ENCODE peak calls at places on chromosomes 11 and 22, in nine cellular contexts. I is right atrium auricular region, U is A549, G is kidney, X is HepG2, O is psoas muscle, P is tibial artery, D is heart left ventricle, J is upper lobe of left lung. C is an unnamed sample.

GRCh38 chr11:63888170-63889086 is 28.5 kb downstream of the RCOR2 start:
- DNase-seq in U (peak), I (peak), J (peak), P (peak), D (peak), X (peak), G (peak), O (peak), C (peak)

GRCh38 chr22:26800858-26801257 is 143.5 kb downstream of the MIAT start:
- DNase-seq in I (no peak), J (no peak), P (no peak), G (no peak), O (no peak), U (peak), X (no peak), D (no peak), C (no peak)

GRCh38 chr11:65433657-65434056 is 11.1 kb downstream of the NEAT1 start:
- DNase-seq in G (no peak), I (peak), O (no peak), X (no peak), J (peak), D (no peak), U (peak), P (no peak), C (no peak)

GRCh38 chr11:13105237-13105844 is 96.2 kb downstream of the RASSF10 start:
- DNase-seq in P (peak), O (peak), J (no peak), G (no peak), U (no peak), D (peak), I (no peak), X (no peak), C (peak)

GRCh38 chr11:122731500-122731913 is 76.0 kb downstream of the UBASH3B start:
- DNase-seq in D (no peak), J (no peak), P (no peak), O (no peak), G (no peak), X (peak), I (no peak), U (peak), C (no peak)

GRCh38 chr11:45021001-45021400 is 70.3 kb upstream of the TP53I11 start:
- DNase-seq in O (no peak), U (no peak), D (peak), P (peak), I (peak), G (no peak), J (peak), X (no peak), C (no peak)

GRCh38 chr11:7635137-7635536 is 38.2 kb downstream of the CYB5R2 start:
- DNase-seq in U (no peak), I (no peak), O (peak), J (no peak), P (no peak), X (no peak), G (no peak), D (peak), C (no peak)

GRCh38 chr22:19871023-19871844 is 16.6 kb upstream of the GNB1L start:
- DNase-seq in D (no peak), X (no peak), J (peak), O (no peak), U (no peak), I (no peak), G (peak), P (peak), C (no peak)

GRCh38 chr22:31898406-31898805 is 45.9 kb upstream of the YWHAH start:
- DNase-seq in O (no peak), J (no peak), D (no peak), X (no peak), I (no peak), P (no peak), G (peak), U (no peak), C (no peak)

GRCh38 chr11:123392813-123393212 is 37.3 kb upstream of the GRAMD1B start:
- DNase-seq in D (no peak), I (no peak), X (no peak), P (no peak), O (no peak), J (no peak), G (no peak), U (no peak), C (no peak)

GRCh38 chr11:128407962-128408361 is 179.4 kb downstream of the ETS1 start:
- DNase-seq in D (no peak), X (no peak), J (no peak), U (no peak), I (no peak), G (no peak), P (no peak), O (no peak), C (no peak)

GRCh38 chr11:102598272-102598671 is 26.9 kb downstream of the MMP20 start:
- DNase-seq in I (no peak), O (no peak), P (no peak), G (no peak), J (no peak), D (no peak), U (no peak), X (no peak), C (no peak)

GRCh38 chr11:102599642-102600261 is 25.4 kb downstream of the MMP20 start:
- DNase-seq in O (no peak), U (peak), P (no peak), G (no peak), X (peak), D (no peak), I (no peak), J (no peak), C (no peak)

GRCh38 chr11:102603576-102603975 is 21.6 kb downstream of the MMP20 start:
- DNase-seq in G (no peak), D (no peak), I (no peak), X (no peak), U (no peak), O (no peak), J (no peak), P (no peak), C (no peak)

GRCh38 chr11:102603091-102603490 is 22.0 kb downstream of the MMP20 start:
- DNase-seq in U (no peak), I (no peak), O (no peak), D (no peak), J (peak), X (peak), G (no peak), P (no peak), C (peak)

DNA sequence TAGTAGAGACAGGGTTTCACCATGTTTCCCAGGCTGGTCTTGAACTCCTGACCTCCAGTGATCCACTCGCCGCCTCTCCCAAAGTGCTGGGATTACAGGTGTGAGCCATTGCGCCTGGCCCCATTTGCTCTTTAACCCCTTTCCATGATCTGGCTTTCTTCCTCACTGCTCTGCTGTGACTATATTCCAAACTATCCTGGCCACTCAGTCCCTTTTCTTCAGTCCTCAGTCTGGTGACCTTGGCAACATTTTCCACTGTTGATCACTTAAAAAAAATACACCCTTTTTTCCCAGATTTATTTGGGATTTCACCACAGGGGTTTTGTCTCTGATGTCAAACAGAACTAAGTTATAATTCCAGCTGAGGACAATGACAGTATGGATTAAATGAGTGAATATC is 24.5 kb downstream of the MMP20 start:
- DNase-seq in O (no peak), G (no peak), J (no peak), I (no peak), X (peak), P (no peak), U (peak), D (no peak), C (no peak)
- H3K27ac ChIP-seq in O (no peak), G (no peak), J (no peak), I (no peak), X (peak), P (no peak), U (peak), D (no peak), C (peak)

DNA sequence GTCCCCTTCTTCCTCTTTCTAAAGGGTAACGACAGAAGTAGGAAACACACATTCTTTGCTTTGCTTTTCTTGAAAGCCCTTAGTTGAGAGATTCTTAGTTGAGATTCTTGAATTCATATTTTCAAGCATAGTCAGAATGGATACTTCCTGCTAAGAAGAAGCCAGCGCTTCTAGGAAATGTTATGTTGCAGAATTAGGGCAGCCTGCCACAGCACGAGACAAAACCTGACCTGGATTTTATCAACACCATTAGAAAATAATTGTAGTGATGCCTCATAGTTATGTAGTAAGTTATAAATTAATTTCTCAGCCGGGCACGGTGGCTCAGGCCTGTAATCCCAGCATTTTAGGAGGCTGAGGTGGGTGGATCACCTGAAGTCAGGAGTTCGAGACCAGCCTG is 37.9 kb upstream of the NUP160 start:
- DNase-seq in U (peak), J (peak), X (no peak), I (no peak), P (peak), G (peak), O (no peak), D (no peak), C (no peak)
- H3K4me3 ChIP-seq in U (no peak), J (no peak), X (no peak), I (no peak), P (no peak), G (no peak), O (no peak), D (no peak), C (no peak)

GRCh38 chr22:23856721-23857605 is 712 bp upstream of the SLC2A11 start:
- DNase-seq in O (peak), I (no peak), D (peak), P (no peak), G (peak), J (peak), X (peak), U (no peak), C (peak)
- TF ChIP-seq CTCF in O (no peak), I (no peak), D (no peak), P (no peak), G (no peak), J (peak), X (peak), U (no peak), C (no peak)

GRCh38 chr11:33912405-33913361 is 20.8 kb upstream of the LMO2 start:
- DNase-seq in D (peak), I (no peak), U (peak), X (no peak), O (peak), P (peak), J (no peak), G (no peak), C (no peak)
- H3K27ac ChIP-seq in D (no peak), I (no peak), U (no peak), X (no peak), O (peak), P (no peak), J (peak), G (no peak), C (no peak)

DNA sequence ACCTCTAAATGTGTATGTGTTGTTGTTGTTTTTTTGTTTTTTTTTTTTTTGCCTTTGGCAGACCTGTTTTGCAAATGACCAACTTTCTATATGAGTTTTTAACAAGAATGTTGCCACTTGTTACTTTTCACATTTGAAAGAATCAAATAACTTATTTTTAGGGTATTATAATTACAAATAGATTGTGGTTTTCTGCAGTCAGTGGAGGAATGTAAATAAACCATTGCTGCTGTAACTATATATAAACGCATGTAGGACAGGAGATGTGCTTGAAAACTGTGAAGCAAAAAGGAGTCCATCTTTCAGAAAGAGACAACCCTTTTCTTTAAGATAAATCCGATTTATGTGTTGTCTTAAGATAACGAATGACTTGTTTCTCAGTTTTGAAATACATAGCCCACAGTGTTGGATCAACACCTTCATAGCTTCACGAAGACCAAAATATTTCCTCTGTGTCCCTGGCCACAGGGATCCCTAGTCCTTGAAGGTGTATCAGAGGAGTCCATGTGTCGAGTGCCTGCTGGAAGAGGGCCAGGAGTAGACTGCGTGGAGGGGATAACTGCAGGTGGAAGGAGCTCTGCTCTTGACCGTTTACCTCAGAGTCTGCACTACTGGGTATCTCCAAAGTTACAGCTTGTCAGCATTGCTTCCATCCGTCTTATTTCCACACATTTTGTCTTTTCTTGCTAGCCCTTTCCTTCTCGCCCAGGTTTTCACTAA is 24.7 kb downstream of the TNRC6B start:
- DNase-seq in D (no peak), O (no peak), J (no peak), I (no peak), P (no peak), G (no peak), U (no peak), X (no peak), C (no peak)
- H3K4me3 ChIP-seq in D (no peak), O (no peak), J (no peak), I (no peak), P (no peak), G (no peak), U (no peak), X (no peak), C (no peak)

GRCh38 chr11:112096194-112096593 is 9.5 kb downstream of the SDHD start:
- DNase-seq in J (no peak), I (no peak), G (no peak), X (no peak), D (no peak), P (no peak), U (no peak), O (no peak), C (no peak)
- TF ChIP-seq CTCF in J (no peak), I (no peak), G (no peak), X (no peak), D (no peak), P (no peak), U (no peak), O (no peak), C (no peak)

DNA sequence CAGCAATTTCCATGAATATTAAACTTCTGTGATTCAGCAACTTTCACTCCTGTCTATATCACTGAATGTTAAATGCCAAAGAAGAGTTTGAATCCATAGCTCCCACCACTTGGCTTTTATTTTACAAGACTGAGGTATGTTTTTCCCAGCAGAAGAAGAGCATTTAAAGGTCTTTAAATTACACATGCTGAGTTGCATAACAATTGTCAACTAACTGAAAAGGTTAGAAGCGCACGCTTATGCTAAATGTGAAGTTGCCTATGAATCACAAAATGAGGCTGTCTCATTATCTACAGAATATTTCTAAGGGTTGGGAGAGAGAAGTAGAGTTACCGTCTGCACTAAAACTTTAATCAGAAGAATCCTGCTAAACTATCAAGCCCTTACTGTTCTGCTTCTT is 1086.3 kb downstream of the FAM181B start:
- DNase-seq in G (no peak), I (no peak), O (no peak), X (no peak), J (no peak), U (no peak), D (no peak), P (no peak), C (no peak)
- H3K27ac ChIP-seq in G (no peak), I (no peak), O (no peak), X (no peak), J (no peak), U (no peak), D (no peak), P (no peak), C (no peak)

GRCh38 chr11:34355726-34356125 is 2.1 kb downstream of the ABTB2 start:
- DNase-seq in X (no peak), D (no peak), I (no peak), U (no peak), J (no peak), G (no peak), O (no peak), P (no peak), C (no peak)

GRCh38 chr11:34356918-34357645 is 728 bp downstream of the ABTB2 start:
- DNase-seq in D (peak), I (peak), P (peak), G (peak), X (no peak), U (peak), J (peak), O (peak), C (peak)

GRCh38 chr11:34356576-34356917 is 1.3 kb downstream of the ABTB2 start:
- DNase-seq in G (peak), P (peak), I (no peak), J (no peak), O (no peak), X (no peak), D (peak), U (peak), C (no peak)

GRCh38 chr11:34356130-34356529 is 1.7 kb downstream of the ABTB2 start:
- DNase-seq in J (no peak), P (no peak), U (no peak), D (no peak), X (no peak), G (no peak), O (no peak), I (no peak), C (no peak)

GRCh38 chr11:34354782-34355181 is 3.0 kb downstream of the ABTB2 start:
- DNase-seq in G (no peak), D (no peak), P (no peak), I (no peak), U (peak), J (no peak), O (no peak), X (no peak), C (no peak)
- H3K4me3 ChIP-seq in G (peak), D (no peak), P (no peak), I (no peak), U (peak), J (no peak), O (peak), X (peak), C (no peak)

C was measured in pancreas.